ENCODE peak calls at places on chromosomes 1 and 21, in six cellular contexts. Z is psoas muscle, S is A549, Y is left ventricle myocardium inferior, F is neural progenitor cell, G is ascending aorta. M is an unnamed sample.

GRCh38 chr1:36323636-36324321 is at the start of gene EVA1B:
- DNase-seq in Z (peak; percentile 88), S (peak; percentile 32), Y (peak; percentile 89), F (peak; percentile 75), G (peak; percentile 55), M (peak; percentile 50)

GRCh38 chr1:210376836-210377377 is 48.2 kb downstream of the HHAT start:
- DNase-seq in Z (no peak), S (no peak), Y (no peak), F (no peak), G (no peak), M (no peak)

GRCh38 chr1:77509051-77509492 is 173.4 kb downstream of the ZZZ3 start:
- DNase-seq in Z (no peak), S (no peak), Y (no peak), F (no peak), G (no peak), M (no peak)

GRCh38 chr1:45929257-45929687 is 125.9 kb downstream of the MAST2 start:
- DNase-seq in Z (no peak), S (peak; percentile 56), Y (no peak), F (peak; percentile 20), G (no peak), M (no peak)

GRCh38 chr1:12001996-12002493 is 17.3 kb upstream of the MIIP start:
- DNase-seq in Z (no peak), S (peak; percentile 21), Y (peak; percentile 51), F (no peak), G (no peak), M (peak; percentile 36)

GRCh38 chr21:41605178-41605933 is 97.4 kb upstream of the TMPRSS2 start:
- DNase-seq in Z (no peak), S (no peak), Y (no peak), F (peak; percentile 37), G (no peak), M (no peak)

GRCh38 chr1:55481634-55482033 is 266.5 kb upstream of the USP24 start:
- DNase-seq in Z (no peak), S (no peak), Y (no peak), F (no peak), G (no peak), M (peak; percentile 22)

GRCh38 chr1:9143250-9143649 is 14.3 kb upstream of the GPR157 start:
- DNase-seq in Z (no peak), S (no peak), Y (no peak), F (no peak), G (no peak), M (no peak)

GRCh38 chr1:32767641-32768040 is 49.5 kb downstream of the YARS1 start:
- DNase-seq in Z (no peak), S (peak; percentile 24), Y (no peak), F (no peak), G (no peak), M (no peak)

GRCh38 chr1:86259390-86259789 is 102.8 kb upstream of the COL24A1 start:
- DNase-seq in Z (no peak), S (peak; percentile 1), Y (no peak), F (no peak), G (no peak), M (no peak)

GRCh38 chr1:109757936-109758786 is 5.6 kb downstream of the EPS8L3 start:
- DNase-seq in Z (no peak), S (no peak), Y (no peak), F (no peak), G (no peak), M (no peak)

GRCh38 chr1:151196292-151196800 is 2.0 kb upstream of the PIP5K1A start:
- DNase-seq in Z (peak; percentile 52), S (peak; percentile 93), Y (peak; percentile 20), F (peak; percentile 71), G (no peak), M (peak; percentile 59)

GRCh38 chr1:151193304-151193703 is 3.3 kb upstream of the VPS72 start:
- DNase-seq in Z (peak; percentile 15), S (no peak), Y (no peak), F (no peak), G (no peak), M (no peak)

GRCh38 chr1:151193856-151194255 is 3.9 kb upstream of the VPS72 start:
- DNase-seq in Z (no peak), S (peak; percentile 44), Y (no peak), F (no peak), G (no peak), M (no peak)

GRCh38 chr1:151189638-151190445 is at the start of gene VPS72:
- DNase-seq in Z (peak; percentile 91), S (peak; percentile 93), Y (peak; percentile 83), F (peak; percentile 94), G (peak; percentile 39), M (peak; percentile 85)

GRCh38 chr1:151192047-151192446 is 2.0 kb upstream of the VPS72 start:
- DNase-seq in Z (peak; percentile 7), S (no peak), Y (no peak), F (no peak), G (no peak), M (no peak)
- H3K27ac ChIP-seq in Z (no peak overlapping the region), S (no peak overlapping the region), Y (no peak overlapping the region), F (no peak overlapping the region), G (no peak overlapping the region), M (peak overlapping the region; percentile 53)

GRCh38 chr1:50369830-50370229 is 53.4 kb downstream of the DMRTA2 start:
- DNase-seq in Z (no peak), S (peak; percentile 31), Y (no peak), F (peak; percentile 37), G (no peak), M (no peak)
- TF ChIP-seq CTCF in Z (no peak), S (peak; percentile 5), Y (no peak), F (peak; percentile 46), G (no peak), M (no peak)

GRCh38 chr1:58628987-58629598 is 52.0 kb upstream of the TACSTD2 start:
- DNase-seq in Z (no peak), S (no peak), Y (no peak), F (no peak), G (no peak), M (no peak)
- H3K27ac ChIP-seq in Z (no peak overlapping the region), S (no peak overlapping the region), Y (no peak overlapping the region), F (no peak overlapping the region), G (no peak overlapping the region), M (no peak overlapping the region)

GRCh38 chr1:166165661-166166399 is 971 bp downstream of the FAM78B start:
- DNase-seq in Z (peak; percentile 56), S (peak; percentile 46), Y (no peak), F (peak; percentile 41), G (no peak), M (no peak)

GRCh38 chr1:166166701-166167394 is at the start of gene FAM78B:
- DNase-seq in Z (peak; percentile 92), S (peak; percentile 79), Y (peak; percentile 84), F (peak; percentile 81), G (no peak), M (peak; percentile 63)

GRCh38 chr1:166169182-166169581 is 2.4 kb upstream of the FAM78B start:
- DNase-seq in Z (no peak), S (no peak), Y (no peak), F (no peak), G (no peak), M (no peak)

GRCh38 chr1:166166400-166166699 is 451 bp downstream of the FAM78B start:
- DNase-seq in Z (no peak), S (no peak), Y (no peak), F (peak; percentile 44), G (no peak), M (no peak)

GRCh38 chr1:166167395-166167922 is 658 bp upstream of the FAM78B start:
- DNase-seq in Z (no peak), S (no peak), Y (no peak), F (no peak), G (no peak), M (no peak)
- TF ChIP-seq CTCF in Z (no peak), S (no peak), Y (no peak), F (no peak), G (no peak), M (no peak)

DNA sequence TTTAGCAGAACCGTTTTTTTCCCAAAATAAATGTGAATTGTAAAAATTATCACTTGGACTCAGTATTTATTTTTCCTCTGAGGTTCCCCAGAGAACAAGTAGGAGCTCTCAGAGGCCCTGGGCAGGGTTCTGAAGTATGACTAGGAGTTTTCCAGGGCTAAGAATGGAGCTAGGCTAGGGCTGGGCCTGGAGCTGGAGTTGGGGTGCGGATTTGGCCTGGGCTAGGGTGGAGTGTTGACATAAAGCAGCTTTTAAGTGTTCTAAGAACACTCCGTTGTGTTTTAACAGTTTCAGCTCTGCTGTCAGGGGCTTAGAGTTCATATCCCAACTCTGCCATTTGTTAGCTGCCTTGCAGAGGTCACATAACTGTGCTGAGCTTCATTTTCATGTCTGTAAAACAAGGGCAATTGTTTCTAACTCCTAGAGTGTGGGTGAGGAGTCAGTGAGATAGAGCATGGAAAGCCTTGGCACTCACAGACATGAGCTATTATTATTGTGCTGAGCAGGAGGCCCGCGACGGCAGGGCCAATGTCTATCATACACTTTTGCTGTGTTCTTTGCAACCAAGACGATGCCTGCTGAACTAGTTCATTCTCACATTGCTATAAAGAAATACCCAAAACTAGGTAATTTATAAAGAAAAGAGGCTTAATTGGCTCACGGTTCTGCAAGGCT is 51.1 kb downstream of the LACTBL1 start:
- DNase-seq in Z (peak; percentile 2), S (no peak), Y (no peak), F (no peak), G (no peak), M (no peak)
- H3K27ac ChIP-seq in Z (no peak overlapping the region), S (no peak overlapping the region), Y (peak overlapping the region; percentile 91), F (no peak overlapping the region), G (no peak overlapping the region), M (no peak overlapping the region)

M was measured in RWPE1.